ENCODE peak calls at places on chromosomes 16 and 17, in four cellular contexts. S, G, D and O are unnamed samples.
A peak's percentile ranks its signal among the peaks of the same experiment; 100 is the strongest.

GRCh38 chr16:11155284-11155806 is 100.7 kb downstream of the SOCS1 start:
- DNase-seq in S (peak; percentile 96), G (peak; percentile 49), D (no peak), O (no peak)

GRCh38 chr16:88062341-88062861 is 111.2 kb downstream of the BANP start:
- DNase-seq in S (peak; percentile 78), G (peak; percentile 94), D (peak; percentile 38), O (peak; percentile 12)

GRCh38 chr16:57540906-57541753 is 1.3 kb upstream of the ADGRG5 start:
- DNase-seq in S (no peak), G (no peak), D (no peak), O (no peak)

GRCh38 chr17:78438694-78439325 is 60.4 kb downstream of the PGS1 start:
- DNase-seq in S (no peak), G (no peak), D (no peak), O (no peak)

GRCh38 chr17:7220593-7221280 is 999 bp downstream of the ACADVL start:
- DNase-seq in S (peak; percentile 63), G (peak; percentile 68), D (no peak), O (no peak)

GRCh38 chr17:39752241-39752831 is 14.6 kb downstream of the GRB7 start:
- DNase-seq in S (no peak), G (no peak), D (no peak), O (no peak)

GRCh38 chr16:23663918-23664317 is 14.8 kb upstream of the PLK1 start:
- DNase-seq in S (no peak), G (no peak), D (no peak), O (no peak)

GRCh38 chr17:74647871-74648672 is 24.5 kb upstream of the CD300E start:
- DNase-seq in S (no peak), G (no peak), D (no peak), O (no peak)

GRCh38 chr17:57989011-57989345 is 924 bp upstream of the VEZF1 start:
- DNase-seq in S (peak; percentile 50), G (peak; percentile 38), D (no peak), O (no peak)

GRCh38 chr16:10878644-10879498 is 1.9 kb downstream of the CIITA start:
- DNase-seq in S (peak; percentile 19), G (peak; percentile 67), D (no peak), O (no peak)

GRCh38 chr17:63531022-63531965 is 8.1 kb downstream of the KCNH6 start:
- DNase-seq in S (no peak), G (no peak), D (no peak), O (no peak)

GRCh38 chr16:12801511-12802042 is 2.1 kb downstream of the CPPED1 start:
- DNase-seq in S (peak; percentile 56), G (peak; percentile 95), D (peak; percentile 91), O (no peak)

GRCh38 chr17:70405492-70406220 is 236.3 kb downstream of the KCNJ2 start:
- DNase-seq in S (peak; percentile 97), G (peak; percentile 53), D (peak; percentile 93), O (peak; percentile 92)

GRCh38 chr17:43018008-43018853 is 4.0 kb downstream of the VAT1 start:
- DNase-seq in S (no peak), G (no peak), D (no peak), O (no peak)

GRCh38 chr17:41966453-41967140 is at the start of gene CNP:
- DNase-seq in S (peak; percentile 87), G (peak; percentile 98), D (peak; percentile 67), O (no peak)

GRCh38 chr16:54407596-54407995 is 121.0 kb upstream of the IRX3 start:
- DNase-seq in S (peak; percentile 1), G (peak; percentile 89), D (peak; percentile 36), O (no peak)

GRCh38 chr17:36835036-36835435 is 102.2 kb upstream of the LHX1 start:
- DNase-seq in S (no peak), G (no peak), D (no peak), O (no peak)

GRCh38 chr16:27485126-27485525 is 64.6 kb downstream of the GTF3C1 start:
- DNase-seq in S (no peak), G (no peak), D (no peak), O (no peak)

GRCh38 chr17:16516594-16517018 is 24.6 kb upstream of the LRRC75A start:
- DNase-seq in S (peak; percentile 80), G (peak; percentile 83), D (no peak), O (no peak)

GRCh38 chr16:84497836-84498610 is 6.4 kb downstream of the MEAK7 start:
- DNase-seq in S (no peak), G (no peak), D (no peak), O (no peak)

GRCh38 chr16:50272687-50273381 is 6.5 kb downstream of the ADCY7 start:
- DNase-seq in S (no peak), G (no peak), D (no peak), O (no peak)

GRCh38 chr17:78618264-78619066 is 41.3 kb upstream of the DNAH17 start:
- DNase-seq in S (no peak), G (no peak), D (no peak), O (no peak)

GRCh38 chr16:78655481-78656114 is 556.1 kb downstream of the WWOX start:
- DNase-seq in S (no peak), G (no peak), D (no peak), O (no peak)

GRCh38 chr16:56345406-56346050 is 79.8 kb downstream of the AMFR start:
- DNase-seq in S (no peak), G (no peak), D (no peak), O (no peak)

GRCh38 chr16:22296225-22297113 is 740 bp upstream of the POLR3E start:
- DNase-seq in S (no peak), G (peak; percentile 23), D (no peak), O (no peak)

GRCh38 chr17:73058022-73058421 is 34.5 kb downstream of the SLC39A11 start:
- DNase-seq in S (no peak), G (no peak), D (peak; percentile 58), O (no peak)

GRCh38 chr17:63918305-63918704 is 334 bp downstream of the GH1 start:
- DNase-seq in S (no peak), G (no peak), D (no peak), O (no peak)

GRCh38 chr17:2054262-2054739 is 602 bp upstream of the HIC1 start:
- DNase-seq in S (peak; percentile 55), G (peak; percentile 57), D (no peak), O (no peak)

GRCh38 chr17:62950067-62950466 is 16.0 kb upstream of the TANC2 start:
- DNase-seq in S (peak; percentile 45), G (peak; percentile 87), D (peak; percentile 83), O (no peak)

GRCh38 chr16:68197250-68197649 is 38.7 kb downstream of the ESRP2 start:
- DNase-seq in S (peak; percentile 40), G (no peak), D (no peak), O (peak; percentile 54)

GRCh38 chr17:44829558-44830358 is at the start of gene GJC1:
- DNase-seq in S (no peak), G (peak; percentile 70), D (no peak), O (no peak)
- H3K4me3 ChIP-seq in S (peak within 1 kb of the TSS; percentile 77), G (peak within 1 kb of the TSS; percentile 90), D (peak within 1 kb of the TSS; percentile 83), O (peak within 1 kb of the TSS; percentile 63)

GRCh38 chr16:86504315-86505184 is 5.8 kb upstream of the FOXF1 start:
- DNase-seq in S (no peak), G (no peak), D (no peak), O (no peak)

GRCh38 chr16:86507173-86508027 is 2.9 kb upstream of the FOXF1 start:
- DNase-seq in S (peak; percentile 55), G (no peak), D (no peak), O (no peak)

GRCh38 chr16:86505899-86506864 is 4.1 kb upstream of the FOXF1 start:
- DNase-seq in S (peak; percentile 27), G (no peak), D (no peak), O (no peak)

GRCh38 chr16:86503830-86504229 is 6.5 kb upstream of the FOXF1 start:
- DNase-seq in S (no peak), G (no peak), D (no peak), O (no peak)

GRCh38 chr16:86505185-86505898 is 5.0 kb upstream of the FOXF1 start:
- DNase-seq in S (peak; percentile 55), G (peak; percentile 35), D (no peak), O (no peak)
- H3K4me3 ChIP-seq in S (peak overlapping the region; percentile 98), G (no peak overlapping the region), D (peak overlapping the region; percentile 9), O (no peak overlapping the region)

DNA sequence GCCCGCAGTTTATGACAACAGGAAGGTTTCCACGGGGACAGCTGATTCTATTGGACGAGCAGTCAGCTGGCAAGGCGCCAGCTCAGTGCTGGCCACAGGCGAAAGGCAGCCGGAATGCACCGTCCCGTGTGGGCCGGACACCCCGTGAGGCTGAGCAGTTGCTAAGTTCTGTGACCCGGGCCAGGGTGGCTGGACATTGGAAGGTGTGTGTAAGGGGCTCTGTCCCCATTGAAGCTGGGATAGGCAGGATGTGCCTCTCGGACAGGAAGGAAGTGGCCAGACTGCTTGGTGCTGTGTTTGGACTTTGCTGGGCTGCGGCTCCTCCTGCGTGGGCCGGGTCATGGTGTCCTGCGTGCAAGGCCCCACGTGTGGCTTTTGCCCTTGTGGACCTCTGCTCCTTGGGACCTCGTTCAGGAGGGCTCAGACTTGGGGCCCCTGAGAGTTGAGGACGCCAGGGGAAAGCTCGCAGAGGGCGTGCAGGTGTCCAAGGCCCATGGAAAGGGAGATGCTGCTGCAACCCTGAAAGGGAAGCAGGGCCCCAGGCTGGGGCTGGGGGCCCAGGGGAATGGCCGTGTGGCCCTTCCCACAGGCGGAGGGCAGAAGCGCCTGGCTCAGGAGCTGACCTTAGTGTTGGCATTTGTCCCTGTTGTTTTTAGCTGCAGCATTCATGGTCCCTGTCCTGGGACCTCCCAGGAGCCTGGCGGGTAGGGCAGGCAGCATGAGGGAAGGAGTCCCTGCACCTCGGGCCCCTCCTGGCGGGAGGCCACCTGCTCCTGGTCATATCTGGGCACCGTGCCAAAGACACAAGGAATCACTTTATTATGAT is 10.0 kb downstream of the BAIAP2 start:
- DNase-seq in S (peak; percentile 79), G (peak; percentile 49), D (no peak), O (peak; percentile 77)
- H3K4me3 ChIP-seq in S (no peak overlapping the region), G (peak overlapping the region; percentile 38), D (no peak overlapping the region), O (no peak overlapping the region)

GRCh38 chr17:82314721-82315605 is 2.4 kb downstream of the CD7 start:
- DNase-seq in S (no peak), G (no peak), D (no peak), O (no peak)
- H3K4me3 ChIP-seq in S (no peak overlapping the region), G (no peak overlapping the region), D (no peak overlapping the region), O (no peak overlapping the region)

GRCh38 chr17:5947701-5948180 is 122.4 kb upstream of the WSCD1 start:
- DNase-seq in S (no peak), G (no peak), D (no peak), O (no peak)
- H3K4me3 ChIP-seq in S (no peak overlapping the region), G (no peak overlapping the region), D (no peak overlapping the region), O (no peak overlapping the region)

DNA sequence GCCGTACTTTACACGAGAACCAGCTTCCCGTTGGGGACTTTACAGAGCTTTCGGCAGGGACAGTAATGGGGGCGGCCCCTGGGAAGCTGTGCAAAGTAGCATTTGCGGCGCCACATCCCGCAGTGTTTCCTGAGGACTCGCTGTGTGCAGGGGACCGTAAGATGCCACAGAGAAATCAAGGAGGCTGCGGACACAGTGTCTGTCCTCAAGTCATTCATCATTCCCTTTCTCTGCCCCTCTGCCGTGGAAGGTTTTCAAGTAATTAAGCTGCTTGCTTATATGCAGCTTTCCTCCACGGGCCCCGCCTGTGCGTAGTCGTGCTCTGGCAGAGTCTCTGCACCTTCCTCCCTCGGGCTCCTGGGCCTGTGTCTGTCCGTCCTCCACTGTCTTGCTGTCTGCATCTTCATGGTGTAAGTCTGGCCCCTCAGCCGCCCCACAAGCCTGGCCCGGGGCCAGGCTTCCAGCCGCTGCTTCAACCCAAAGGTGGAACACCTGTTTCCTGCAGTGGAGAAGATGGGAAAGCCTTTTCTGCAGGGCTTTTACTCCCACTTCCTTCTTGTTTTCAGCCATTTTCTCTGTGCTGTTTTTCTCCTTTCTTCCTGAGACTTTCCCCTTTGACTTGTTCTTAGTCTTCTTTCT is 216.9 kb upstream of the CHMP6 start:
- DNase-seq in S (no peak), G (no peak), D (no peak), O (no peak)
- H3K4me3 ChIP-seq in S (no peak overlapping the region), G (no peak overlapping the region), D (no peak overlapping the region), O (no peak overlapping the region)